ENCODE peak calls at places on chromosomes 6 and 20, in five cellular contexts. H, W, I, P and M are unnamed samples.

GRCh38 chr20:62735331-62735821 is 26.7 kb downstream of the NTSR1 start:
- DNase-seq in H (no peak), W (no peak), I (no peak), P (no peak), M (no peak)

GRCh38 chr6:99434702-99435530 is 9.8 kb upstream of the PNISR start:
- DNase-seq in H (no peak), W (peak; percentile 52), I (no peak), P (no peak), M (no peak)

GRCh38 chr6:169215201-169215661 is 38.4 kb downstream of the THBS2 start:
- DNase-seq in H (no peak), W (no peak), I (no peak), P (no peak), M (no peak)

GRCh38 chr20:63579017-63579705 is 5.1 kb upstream of the HELZ2 start:
- DNase-seq in H (no peak), W (no peak), I (no peak), P (no peak), M (no peak)

GRCh38 chr6:84764332-84765049 is at the start of gene TBX18:
- DNase-seq in H (peak; percentile 97), W (peak; percentile 98), I (peak; percentile 83), P (peak; percentile 90), M (peak; percentile 58)

GRCh38 chr20:61856626-61857413 is 208.9 kb downstream of the TAF4 start:
- DNase-seq in H (no peak), W (no peak), I (no peak), P (no peak), M (no peak)

GRCh38 chr6:14083262-14083661 is 34.3 kb upstream of the CD83 start:
- DNase-seq in H (no peak), W (no peak), I (no peak), P (no peak), M (no peak)

GRCh38 chr6:6751615-6752014 is 163.1 kb downstream of the LY86 start:
- DNase-seq in H (no peak), W (no peak), I (no peak), P (no peak), M (no peak)

GRCh38 chr6:130183271-130184222 is 39.2 kb downstream of the SAMD3 start:
- DNase-seq in H (no peak), W (no peak), I (no peak), P (no peak), M (no peak)

GRCh38 chr20:38156888-38157634 is 8.0 kb downstream of the TGM2 start:
- DNase-seq in H (no peak), W (no peak), I (no peak), P (no peak), M (no peak)

GRCh38 chr6:169110934-169111602 is 142.6 kb downstream of the THBS2 start:
- DNase-seq in H (no peak), W (no peak), I (no peak), P (no peak), M (no peak)

GRCh38 chr20:46047821-46048220 is 18.8 kb downstream of the SLC12A5 start:
- DNase-seq in H (no peak), W (no peak), I (no peak), P (no peak), M (no peak)

GRCh38 chr6:84774174-84775158 is 10.1 kb upstream of the TBX18 start:
- DNase-seq in H (peak; percentile 88), W (peak; percentile 53), I (no peak), P (peak; percentile 70), M (no peak)

GRCh38 chr20:36880741-36881250 is 4.9 kb downstream of the TLDC2 start:
- DNase-seq in H (no peak), W (no peak), I (no peak), P (no peak), M (no peak)
- H2AK5ac ChIP-seq in H (no peak overlapping the region), W (no peak overlapping the region), I (no peak overlapping the region), P (no peak overlapping the region), M (no peak overlapping the region)

GRCh38 chr20:35108921-35109320 is 16.3 kb upstream of the TRPC4AP start:
- DNase-seq in H (no peak), W (no peak), I (no peak), P (no peak), M (peak; percentile 70)
- H2BK12ac ChIP-seq in H (no peak overlapping the region), W (no peak overlapping the region), I (no peak overlapping the region), P (no peak overlapping the region), M (no peak overlapping the region)

GRCh38 chr6:63744810-63745209 is 109.2 kb downstream of the PHF3 start:
- DNase-seq in H (no peak), W (no peak), I (no peak), P (no peak), M (no peak)
- H3K4ac ChIP-seq in H (no peak overlapping the region), W (no peak overlapping the region), I (no peak overlapping the region), P (no peak overlapping the region), M (no peak overlapping the region)

DNA sequence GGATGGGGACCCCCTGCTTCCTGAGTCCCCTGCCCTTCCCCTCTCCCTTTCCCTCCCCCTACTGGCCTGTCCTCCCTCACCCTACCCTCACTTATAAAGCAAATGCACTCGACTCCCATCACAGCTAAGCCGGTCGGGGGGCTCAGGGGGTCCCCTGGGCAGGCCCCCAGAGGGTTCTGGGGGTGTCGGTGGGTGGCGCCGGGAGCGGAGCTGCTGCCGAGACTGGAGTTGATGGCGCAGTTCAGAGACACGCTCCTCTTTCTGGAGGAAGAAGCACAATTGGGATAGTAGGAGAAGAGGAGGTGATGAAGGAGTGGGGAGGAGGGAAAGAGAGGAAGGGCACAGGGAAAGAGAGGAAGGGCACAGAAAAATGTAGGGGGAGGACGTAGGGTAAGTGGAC is 18.5 kb downstream of the OR2H2 start:
- DNase-seq in H (no peak), W (no peak), I (no peak), P (no peak), M (no peak)
- H2AK5ac ChIP-seq in H (no peak overlapping the region), W (no peak overlapping the region), I (no peak overlapping the region), P (no peak overlapping the region), M (no peak overlapping the region)

DNA sequence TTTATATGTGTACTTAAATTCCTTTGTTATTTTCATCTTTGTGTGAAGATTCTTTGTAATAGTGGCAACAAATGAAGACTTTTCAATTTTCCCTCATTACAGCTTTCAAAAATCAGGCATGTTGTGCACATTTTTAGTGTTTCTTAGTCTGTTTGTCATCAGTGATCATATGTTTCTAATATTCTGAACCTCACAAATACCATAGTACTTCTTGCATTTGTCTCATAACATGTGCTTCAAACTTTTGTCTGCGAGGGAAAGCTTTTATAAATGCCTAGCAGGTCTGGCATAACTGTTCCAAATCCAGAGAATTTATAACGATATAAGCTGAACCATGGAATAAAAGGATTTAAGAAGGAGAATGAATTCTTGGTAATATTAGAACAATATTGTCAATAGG is 670.2 kb downstream of the RFPL4B start:
- DNase-seq in H (no peak), W (no peak), I (no peak), P (no peak), M (no peak)
- H2BK12ac ChIP-seq in H (no peak overlapping the region), W (no peak overlapping the region), I (no peak overlapping the region), P (no peak overlapping the region), M (no peak overlapping the region)

DNA sequence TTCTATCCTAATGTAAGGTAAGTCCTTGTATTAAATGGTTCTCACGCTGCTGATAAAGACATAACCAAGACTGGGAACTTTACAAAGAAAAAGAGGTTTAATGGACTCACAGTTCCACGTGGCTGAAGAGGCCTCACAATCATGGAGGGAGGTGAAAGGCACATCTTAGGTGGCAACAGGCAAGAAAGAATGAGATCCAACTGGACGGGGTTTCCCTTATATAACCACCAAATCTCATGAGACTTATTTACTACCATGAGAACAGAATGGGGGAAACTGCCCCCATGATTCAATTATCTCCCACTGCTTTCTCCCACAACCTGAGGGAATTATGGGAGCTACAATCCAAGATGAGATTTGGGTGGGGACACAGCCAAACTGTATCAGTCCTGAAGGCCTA is 136.6 kb downstream of the HTR1B start:
- DNase-seq in H (no peak), W (no peak), I (no peak), P (no peak), M (no peak)
- H3K4ac ChIP-seq in H (no peak overlapping the region), W (no peak overlapping the region), I (no peak overlapping the region), P (no peak overlapping the region), M (no peak overlapping the region)

DNA sequence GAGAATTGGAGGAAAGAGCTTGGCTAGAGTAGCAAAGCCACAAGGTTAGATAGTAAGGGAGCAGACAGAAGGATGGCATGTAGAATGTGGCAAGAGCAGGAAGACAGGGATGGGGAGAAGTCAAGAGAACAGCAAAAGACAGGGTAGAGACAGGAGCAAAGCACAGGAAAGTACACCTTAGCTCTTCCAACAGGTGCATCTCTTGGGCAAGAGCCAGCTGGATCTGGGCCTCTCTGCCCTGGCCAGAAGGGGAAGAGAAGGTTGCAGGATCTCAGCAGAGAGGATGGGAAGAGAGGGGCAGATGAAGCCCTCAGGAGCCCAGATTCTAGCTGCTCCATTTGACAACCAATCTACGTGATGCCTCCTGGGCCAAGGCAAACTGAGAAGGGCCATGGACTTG is 16.7 kb downstream of the SCUBE3 start:
- DNase-seq in H (no peak), W (no peak), I (no peak), P (no peak), M (no peak)
- H2AK5ac ChIP-seq in H (no peak overlapping the region), W (no peak overlapping the region), I (no peak overlapping the region), P (no peak overlapping the region), M (no peak overlapping the region)